ENCODE peak calls at places on chromosomes 6 and 20, in six cellular contexts. One of them, this sample, is unnamed.
A peak's percentile ranks its signal among the peaks of the same experiment; 100 is the strongest.

GRCh38 chr6:45949256-45949655 is 66.4 kb downstream of the CLIC5 start:
- DNase-seq in transverse colon: peak; percentile 18
- DNase-seq in CD4-positive, alpha-beta memory T cell: no peak
- DNase-seq in cardiac muscle cell: no peak
- DNase-seq in SJSA1: no peak
- DNase-seq in DND-41: no peak
- DNase-seq in this sample: no peak

GRCh38 chr6:104700371-104701185 is 159.1 kb downstream of the HACE1 start:
- DNase-seq in transverse colon: no peak
- DNase-seq in CD4-positive, alpha-beta memory T cell: no peak
- DNase-seq in cardiac muscle cell: no peak
- DNase-seq in SJSA1: no peak
- DNase-seq in DND-41: no peak
- DNase-seq in this sample: no peak

GRCh38 chr20:3340443-3340842 is 67.0 kb downstream of the DNAAF9 start:
- DNase-seq in transverse colon: peak; percentile 32
- DNase-seq in CD4-positive, alpha-beta memory T cell: no peak
- DNase-seq in cardiac muscle cell: peak; percentile 37
- DNase-seq in SJSA1: no peak
- DNase-seq in DND-41: no peak
- DNase-seq in this sample: no peak

GRCh38 chr20:19723834-19724430 is 34.1 kb upstream of the RIN2 start:
- DNase-seq in transverse colon: no peak
- DNase-seq in CD4-positive, alpha-beta memory T cell: no peak
- DNase-seq in cardiac muscle cell: no peak
- DNase-seq in SJSA1: no peak
- DNase-seq in DND-41: no peak
- DNase-seq in this sample: no peak

GRCh38 chr6:15249371-15250019 is 3.6 kb downstream of the JARID2 start:
- DNase-seq in transverse colon: no peak
- DNase-seq in CD4-positive, alpha-beta memory T cell: no peak
- DNase-seq in cardiac muscle cell: no peak
- DNase-seq in SJSA1: no peak
- DNase-seq in DND-41: no peak
- DNase-seq in this sample: no peak

GRCh38 chr20:56447227-56447626 is 21.2 kb upstream of the RTF2 start:
- DNase-seq in transverse colon: no peak
- DNase-seq in CD4-positive, alpha-beta memory T cell: no peak
- DNase-seq in cardiac muscle cell: no peak
- DNase-seq in SJSA1: no peak
- DNase-seq in DND-41: no peak
- DNase-seq in this sample: no peak

GRCh38 chr20:39874049-39874893 is 814.8 kb downstream of the MAFB start:
- DNase-seq in transverse colon: peak; percentile 72
- DNase-seq in CD4-positive, alpha-beta memory T cell: no peak
- DNase-seq in cardiac muscle cell: peak; percentile 92
- DNase-seq in SJSA1: peak; percentile 32
- DNase-seq in DND-41: peak; percentile 56
- DNase-seq in this sample: no peak

GRCh38 chr6:14228571-14228970 is 111.0 kb downstream of the CD83 start:
- DNase-seq in transverse colon: no peak
- DNase-seq in CD4-positive, alpha-beta memory T cell: no peak
- DNase-seq in cardiac muscle cell: peak; percentile 27
- DNase-seq in SJSA1: no peak
- DNase-seq in DND-41: peak; percentile 78
- DNase-seq in this sample: no peak

GRCh38 chr6:43860285-43860684 is 90.3 kb downstream of the VEGFA start:
- DNase-seq in transverse colon: no peak
- DNase-seq in CD4-positive, alpha-beta memory T cell: no peak
- DNase-seq in cardiac muscle cell: peak; percentile 17
- DNase-seq in SJSA1: no peak
- DNase-seq in DND-41: no peak
- DNase-seq in this sample: no peak

GRCh38 chr20:14838663-14839650 is 501.5 kb upstream of the FLRT3 start:
- DNase-seq in transverse colon: no peak
- DNase-seq in CD4-positive, alpha-beta memory T cell: no peak
- DNase-seq in cardiac muscle cell: no peak
- DNase-seq in SJSA1: no peak
- DNase-seq in DND-41: no peak
- DNase-seq in this sample: no peak

GRCh38 chr6:1407499-1407990 is 18.2 kb downstream of the FOXF2 start:
- DNase-seq in transverse colon: no peak
- DNase-seq in CD4-positive, alpha-beta memory T cell: no peak
- DNase-seq in cardiac muscle cell: peak; percentile 26
- DNase-seq in SJSA1: peak; percentile 65
- DNase-seq in DND-41: no peak
- DNase-seq in this sample: no peak
- H3K27me3 ChIP-seq in transverse colon: peaks cover 8% of the 10 kb centered on the region
- H3K27me3 ChIP-seq in CD4-positive, alpha-beta memory T cell: no peaks in the 10 kb centered on the region
- H3K27me3 ChIP-seq in cardiac muscle cell: no peaks in the 10 kb centered on the region
- H3K27me3 ChIP-seq in SJSA1: no peaks in the 10 kb centered on the region
- H3K27me3 ChIP-seq in DND-41: no peaks in the 10 kb centered on the region
- H3K27me3 ChIP-seq in this sample: no peaks in the 10 kb centered on the region

GRCh38 chr6:108720798-108721197 is 127.4 kb upstream of the ARMC2 start:
- DNase-seq in transverse colon: no peak
- DNase-seq in CD4-positive, alpha-beta memory T cell: no peak
- DNase-seq in cardiac muscle cell: no peak
- DNase-seq in SJSA1: no peak
- DNase-seq in DND-41: no peak
- DNase-seq in this sample: no peak
- H3K27ac ChIP-seq in transverse colon: no peak overlapping the region
- H3K27ac ChIP-seq in CD4-positive, alpha-beta memory T cell: no peak overlapping the region
- H3K27ac ChIP-seq in cardiac muscle cell: no peak overlapping the region
- H3K27ac ChIP-seq in SJSA1: no peak overlapping the region
- H3K27ac ChIP-seq in DND-41: no peak overlapping the region
- H3K27ac ChIP-seq in this sample: no peak overlapping the region

DNA sequence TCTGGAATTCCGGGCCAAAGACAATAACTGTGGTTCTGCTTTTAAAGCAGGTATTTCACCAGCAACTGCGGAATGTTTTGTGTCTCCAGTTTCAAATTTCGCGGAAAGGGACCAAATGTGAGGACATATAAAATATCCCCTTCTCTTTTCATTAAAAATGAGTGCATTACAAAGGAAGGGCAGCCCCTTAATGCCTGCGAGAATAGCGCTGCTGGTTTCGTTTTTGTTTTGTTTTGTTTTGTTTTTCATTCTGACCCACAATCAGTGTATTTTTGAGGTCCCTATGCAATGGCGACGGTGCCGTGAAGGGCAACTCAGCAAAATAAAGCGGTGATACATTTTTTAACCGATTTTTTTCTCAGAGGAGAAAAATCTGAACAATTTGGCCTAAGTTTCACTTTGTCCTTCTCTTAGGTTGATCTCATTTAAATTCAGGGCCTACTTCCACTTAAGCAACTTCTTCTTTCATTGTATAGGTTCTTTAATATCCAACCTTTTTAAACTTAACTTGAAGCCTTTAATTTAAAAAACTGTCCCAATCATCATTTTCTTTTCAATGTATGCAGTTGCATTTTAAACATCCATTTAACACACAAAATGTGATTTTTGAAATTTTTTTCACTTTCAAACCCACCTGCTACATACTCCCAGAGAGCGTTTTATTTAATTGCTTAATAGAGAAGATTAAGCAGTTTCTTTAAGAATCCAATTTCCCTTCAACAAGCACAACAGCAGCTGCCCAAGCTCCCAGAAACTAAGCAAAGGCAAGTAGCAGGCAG is 2.9 kb upstream of the HIVEP2 start:
- DNase-seq in transverse colon: no peak
- DNase-seq in CD4-positive, alpha-beta memory T cell: no peak
- DNase-seq in cardiac muscle cell: no peak
- DNase-seq in SJSA1: no peak
- DNase-seq in DND-41: no peak
- DNase-seq in this sample: no peak
- H3K27me3 ChIP-seq in transverse colon: no peaks in the 10 kb centered on the region
- H3K27me3 ChIP-seq in CD4-positive, alpha-beta memory T cell: no peaks in the 10 kb centered on the region
- H3K27me3 ChIP-seq in cardiac muscle cell: no peaks in the 10 kb centered on the region
- H3K27me3 ChIP-seq in SJSA1: no peaks in the 10 kb centered on the region
- H3K27me3 ChIP-seq in DND-41: peaks cover 11% of the 10 kb centered on the region
- H3K27me3 ChIP-seq in this sample: no peaks in the 10 kb centered on the region

DNA sequence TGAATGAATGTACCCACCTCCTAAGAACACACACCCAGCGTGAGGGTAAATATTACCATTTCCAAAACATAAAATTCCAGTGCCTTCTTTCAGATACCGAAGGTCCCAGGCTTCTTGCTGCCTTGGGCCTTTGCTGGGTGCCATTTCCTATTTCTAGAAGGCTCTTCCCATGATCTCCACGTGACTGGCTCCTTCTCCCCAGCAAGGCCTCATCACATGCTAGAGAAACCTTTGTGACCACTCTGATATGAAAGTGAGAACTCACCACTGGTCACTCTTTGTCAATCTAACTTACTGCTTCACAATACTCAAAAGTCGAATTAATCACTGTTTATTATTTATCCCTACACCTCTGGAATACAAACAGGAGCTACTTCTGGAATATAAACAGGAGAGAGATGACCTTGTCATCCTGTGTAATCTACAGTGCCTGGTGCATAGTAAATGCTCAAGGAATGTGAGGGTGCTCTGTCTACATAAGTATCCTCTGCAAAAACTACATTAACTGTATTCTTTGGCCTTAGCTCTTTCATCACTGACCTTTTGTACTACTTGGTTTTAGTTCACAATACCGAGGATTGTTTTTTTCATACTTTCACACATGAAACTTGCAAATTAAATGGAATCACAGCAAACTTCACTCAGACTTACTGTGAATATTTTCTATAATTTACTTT is 1.6 kb downstream of the STX7 start:
- DNase-seq in transverse colon: peak; percentile 16
- DNase-seq in CD4-positive, alpha-beta memory T cell: no peak
- DNase-seq in cardiac muscle cell: peak; percentile 22
- DNase-seq in SJSA1: no peak
- DNase-seq in DND-41: no peak
- DNase-seq in this sample: peak; percentile 59
- H3K27ac ChIP-seq in transverse colon: peak overlapping the region; percentile 91
- H3K27ac ChIP-seq in CD4-positive, alpha-beta memory T cell: no peak overlapping the region
- H3K27ac ChIP-seq in cardiac muscle cell: no peak overlapping the region
- H3K27ac ChIP-seq in SJSA1: no peak overlapping the region
- H3K27ac ChIP-seq in DND-41: no peak overlapping the region
- H3K27ac ChIP-seq in this sample: no peak overlapping the region

DNA sequence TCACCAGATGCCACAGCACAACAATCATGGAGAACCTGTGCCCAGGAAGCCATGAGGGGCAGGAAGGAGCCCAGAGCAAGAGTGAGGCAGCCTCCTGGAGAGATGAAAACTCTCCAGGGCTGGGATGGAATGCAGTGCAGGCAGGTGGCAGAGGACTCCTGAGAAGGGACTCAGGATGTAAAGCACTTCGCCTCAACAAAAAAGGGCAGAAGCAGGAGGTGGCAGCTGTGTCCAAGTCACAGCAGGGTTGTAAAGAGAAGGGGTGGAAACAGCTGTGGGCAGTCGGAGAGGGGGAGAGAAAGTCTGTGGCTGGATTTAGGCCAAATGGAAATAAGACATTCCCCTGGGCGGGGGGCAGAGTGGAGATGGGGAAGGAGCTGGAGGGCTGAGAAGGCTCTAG is 34.9 kb downstream of the CYP21A2 start:
- DNase-seq in transverse colon: no peak
- DNase-seq in CD4-positive, alpha-beta memory T cell: no peak
- DNase-seq in cardiac muscle cell: no peak
- DNase-seq in SJSA1: no peak
- DNase-seq in DND-41: no peak
- DNase-seq in this sample: no peak
- H3K27me3 ChIP-seq in transverse colon: no peaks in the 10 kb centered on the region
- H3K27me3 ChIP-seq in CD4-positive, alpha-beta memory T cell: no peaks in the 10 kb centered on the region
- H3K27me3 ChIP-seq in cardiac muscle cell: no peaks in the 10 kb centered on the region
- H3K27me3 ChIP-seq in SJSA1: no peaks in the 10 kb centered on the region
- H3K27me3 ChIP-seq in DND-41: peaks cover 12% of the 10 kb centered on the region
- H3K27me3 ChIP-seq in this sample: no peaks in the 10 kb centered on the region

DNA sequence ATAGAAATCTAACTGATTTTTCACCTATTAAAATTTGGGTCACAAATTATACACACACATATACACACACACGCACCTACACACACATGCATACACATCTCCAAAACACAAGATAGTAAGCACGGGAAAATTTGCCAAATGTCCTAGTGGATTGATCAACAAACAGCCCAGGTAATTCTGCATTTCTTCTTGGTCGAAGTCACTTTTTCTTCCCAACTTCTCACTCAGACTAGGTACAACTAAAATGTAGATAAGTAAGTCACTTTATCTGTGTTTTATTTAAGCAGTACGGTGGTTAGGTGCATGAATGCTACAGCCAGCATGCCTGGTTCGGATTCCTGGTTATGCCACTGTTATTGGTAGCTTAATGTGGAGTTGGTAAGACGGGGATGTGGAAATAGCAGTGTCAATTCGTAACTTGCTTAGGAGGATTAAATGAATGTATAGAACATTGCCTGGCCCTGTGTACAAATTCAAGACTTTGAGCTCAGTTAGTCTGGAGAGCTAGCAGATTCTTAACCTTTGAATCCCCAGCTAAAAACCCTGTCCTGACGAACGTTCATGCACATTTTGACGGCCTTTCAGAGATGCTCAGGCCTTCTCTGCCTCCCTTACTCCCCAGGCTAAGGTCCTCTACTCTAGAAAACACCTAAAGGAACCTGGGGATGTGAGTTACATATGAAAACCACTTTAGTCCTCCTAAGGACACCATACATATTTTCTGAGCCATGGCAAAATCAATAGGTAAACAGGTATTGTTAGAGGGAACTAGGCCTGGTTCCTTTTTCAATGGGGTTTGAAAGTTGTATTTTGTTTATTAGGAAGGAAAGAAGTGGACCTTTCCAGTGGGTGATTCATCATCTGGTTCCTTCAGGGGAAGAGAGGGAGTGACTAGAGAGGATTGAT is 50.9 kb downstream of the CYP24A1 start:
- DNase-seq in transverse colon: no peak
- DNase-seq in CD4-positive, alpha-beta memory T cell: no peak
- DNase-seq in cardiac muscle cell: no peak
- DNase-seq in SJSA1: no peak
- DNase-seq in DND-41: no peak
- DNase-seq in this sample: no peak
- H3K27ac ChIP-seq in transverse colon: peak overlapping the region; percentile 53
- H3K27ac ChIP-seq in CD4-positive, alpha-beta memory T cell: no peak overlapping the region
- H3K27ac ChIP-seq in cardiac muscle cell: no peak overlapping the region
- H3K27ac ChIP-seq in SJSA1: peak overlapping the region; percentile 49
- H3K27ac ChIP-seq in DND-41: no peak overlapping the region
- H3K27ac ChIP-seq in this sample: no peak overlapping the region